ENCODE peak calls at places on chromosomes 12 and 14, in six cellular contexts. One of them, this sample, is unnamed.

GRCh38 chr12:46808317-46808716 is 17.5 kb downstream of the SLC38A4 start:
- DNase-seq in fibroblast of mammary gland: no peak
- DNase-seq in cardiac fibroblast: no peak
- DNase-seq in mucosa of descending colon: no peak
- DNase-seq in suprapubic skin: no peak
- DNase-seq in fibroblast of the aortic adventitia: no peak
- DNase-seq in this sample: no peak

GRCh38 chr14:96103560-96104460 is 64.6 kb downstream of the C14orf132 start:
- DNase-seq in fibroblast of mammary gland: no peak
- DNase-seq in cardiac fibroblast: no peak
- DNase-seq in mucosa of descending colon: no peak
- DNase-seq in suprapubic skin: peak
- DNase-seq in fibroblast of the aortic adventitia: no peak
- DNase-seq in this sample: no peak

GRCh38 chr12:67515679-67516363 is 132.7 kb upstream of the DYRK2 start:
- DNase-seq in fibroblast of mammary gland: no peak
- DNase-seq in cardiac fibroblast: peak
- DNase-seq in mucosa of descending colon: no peak
- DNase-seq in suprapubic skin: no peak
- DNase-seq in fibroblast of the aortic adventitia: no peak
- DNase-seq in this sample: no peak

GRCh38 chr12:57627504-57628279 is 5.3 kb downstream of the B4GALNT1 start:
- DNase-seq in fibroblast of mammary gland: no peak
- DNase-seq in cardiac fibroblast: no peak
- DNase-seq in mucosa of descending colon: no peak
- DNase-seq in suprapubic skin: peak
- DNase-seq in fibroblast of the aortic adventitia: no peak
- DNase-seq in this sample: peak

GRCh38 chr14:72692678-72693077 is 201.2 kb downstream of the DPF3 start:
- DNase-seq in fibroblast of mammary gland: no peak
- DNase-seq in cardiac fibroblast: peak
- DNase-seq in mucosa of descending colon: no peak
- DNase-seq in suprapubic skin: no peak
- DNase-seq in fibroblast of the aortic adventitia: no peak
- DNase-seq in this sample: peak

GRCh38 chr12:121581681-121582439 is 1.0 kb upstream of the KDM2B start:
- DNase-seq in fibroblast of mammary gland: peak
- DNase-seq in cardiac fibroblast: peak
- DNase-seq in mucosa of descending colon: no peak
- DNase-seq in suprapubic skin: no peak
- DNase-seq in fibroblast of the aortic adventitia: peak
- DNase-seq in this sample: no peak

GRCh38 chr12:24133385-24133784 is 183.9 kb upstream of the SOX5 start:
- DNase-seq in fibroblast of mammary gland: no peak
- DNase-seq in cardiac fibroblast: no peak
- DNase-seq in mucosa of descending colon: no peak
- DNase-seq in suprapubic skin: no peak
- DNase-seq in fibroblast of the aortic adventitia: no peak
- DNase-seq in this sample: no peak

GRCh38 chr12:21697829-21698630 is 40.4 kb upstream of the LDHB start:
- DNase-seq in fibroblast of mammary gland: peak
- DNase-seq in cardiac fibroblast: peak
- DNase-seq in mucosa of descending colon: no peak
- DNase-seq in suprapubic skin: no peak
- DNase-seq in fibroblast of the aortic adventitia: peak
- DNase-seq in this sample: no peak

GRCh38 chr12:107568718-107569117 is 116.9 kb upstream of the PWP1 start:
- DNase-seq in fibroblast of mammary gland: peak
- DNase-seq in cardiac fibroblast: no peak
- DNase-seq in mucosa of descending colon: no peak
- DNase-seq in suprapubic skin: no peak
- DNase-seq in fibroblast of the aortic adventitia: peak
- DNase-seq in this sample: no peak

GRCh38 chr12:26122681-26123481 is 2.0 kb downstream of the BHLHE41 start:
- DNase-seq in fibroblast of mammary gland: peak
- DNase-seq in cardiac fibroblast: peak
- DNase-seq in mucosa of descending colon: peak
- DNase-seq in suprapubic skin: peak
- DNase-seq in fibroblast of the aortic adventitia: peak
- DNase-seq in this sample: peak
- TF ChIP-seq CTCF in fibroblast of mammary gland: peak
- TF ChIP-seq CTCF in cardiac fibroblast: peak
- TF ChIP-seq CTCF in mucosa of descending colon: peak
- TF ChIP-seq CTCF in suprapubic skin: no peak
- TF ChIP-seq CTCF in fibroblast of the aortic adventitia: peak
- TF ChIP-seq CTCF in this sample: peak

GRCh38 chr12:49088190-49088931 is 6.2 kb downstream of the DHH start:
- DNase-seq in fibroblast of mammary gland: peak
- DNase-seq in cardiac fibroblast: peak
- DNase-seq in mucosa of descending colon: peak
- DNase-seq in suprapubic skin: peak
- DNase-seq in fibroblast of the aortic adventitia: peak
- DNase-seq in this sample: peak

GRCh38 chr12:49091056-49091835 is 3.4 kb downstream of the DHH start:
- DNase-seq in fibroblast of mammary gland: no peak
- DNase-seq in cardiac fibroblast: no peak
- DNase-seq in mucosa of descending colon: no peak
- DNase-seq in suprapubic skin: no peak
- DNase-seq in fibroblast of the aortic adventitia: no peak
- DNase-seq in this sample: no peak

GRCh38 chr12:49091836-49092085 is 2.8 kb downstream of the DHH start:
- DNase-seq in fibroblast of mammary gland: no peak
- DNase-seq in cardiac fibroblast: no peak
- DNase-seq in mucosa of descending colon: no peak
- DNase-seq in suprapubic skin: no peak
- DNase-seq in fibroblast of the aortic adventitia: no peak
- DNase-seq in this sample: no peak

GRCh38 chr12:49088932-49089330 is 5.7 kb downstream of the DHH start:
- DNase-seq in fibroblast of mammary gland: no peak
- DNase-seq in cardiac fibroblast: no peak
- DNase-seq in mucosa of descending colon: no peak
- DNase-seq in suprapubic skin: no peak
- DNase-seq in fibroblast of the aortic adventitia: no peak
- DNase-seq in this sample: no peak

GRCh38 chr12:49089831-49090773 is 4.5 kb downstream of the DHH start:
- DNase-seq in fibroblast of mammary gland: peak
- DNase-seq in cardiac fibroblast: peak
- DNase-seq in mucosa of descending colon: no peak
- DNase-seq in suprapubic skin: no peak
- DNase-seq in fibroblast of the aortic adventitia: peak
- DNase-seq in this sample: no peak
- TF ChIP-seq CTCF in fibroblast of mammary gland: no peak
- TF ChIP-seq CTCF in cardiac fibroblast: peak
- TF ChIP-seq CTCF in mucosa of descending colon: no peak
- TF ChIP-seq CTCF in suprapubic skin: no peak
- TF ChIP-seq CTCF in fibroblast of the aortic adventitia: peak
- TF ChIP-seq CTCF in this sample: peak

DNA sequence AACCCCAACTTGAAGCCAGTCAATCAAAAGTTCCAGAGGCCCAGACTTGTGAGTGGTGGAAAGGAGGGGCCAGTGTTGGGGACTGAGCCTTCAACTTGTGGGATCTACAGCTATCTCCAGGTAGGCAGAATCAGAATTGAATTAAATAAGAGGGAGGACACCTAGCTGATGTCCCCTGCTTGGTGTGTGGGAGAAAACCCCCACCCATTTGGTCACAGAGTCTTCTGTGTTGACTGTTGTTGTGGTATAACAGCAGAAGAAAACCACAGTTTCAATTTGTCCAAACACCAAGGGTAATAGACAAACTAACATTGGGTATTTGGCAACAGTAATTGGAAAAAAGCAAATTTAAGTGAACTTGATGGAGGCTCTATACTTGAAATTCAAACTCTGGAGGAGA is 3.4 kb upstream of the GCH1 start:
- DNase-seq in fibroblast of mammary gland: no peak
- DNase-seq in cardiac fibroblast: no peak
- DNase-seq in mucosa of descending colon: no peak
- DNase-seq in suprapubic skin: no peak
- DNase-seq in fibroblast of the aortic adventitia: no peak
- DNase-seq in this sample: no peak
- TF ChIP-seq CTCF in fibroblast of mammary gland: no peak
- TF ChIP-seq CTCF in cardiac fibroblast: no peak
- TF ChIP-seq CTCF in mucosa of descending colon: no peak
- TF ChIP-seq CTCF in suprapubic skin: no peak
- TF ChIP-seq CTCF in fibroblast of the aortic adventitia: no peak
- TF ChIP-seq CTCF in this sample: no peak

GRCh38 chr14:94412671-94413638 is 24.6 kb upstream of the SERPINA1 start:
- DNase-seq in fibroblast of mammary gland: no peak
- DNase-seq in cardiac fibroblast: peak
- DNase-seq in mucosa of descending colon: no peak
- DNase-seq in suprapubic skin: no peak
- DNase-seq in fibroblast of the aortic adventitia: peak
- DNase-seq in this sample: no peak
- TF ChIP-seq CTCF in fibroblast of mammary gland: peak
- TF ChIP-seq CTCF in cardiac fibroblast: peak
- TF ChIP-seq CTCF in mucosa of descending colon: no peak
- TF ChIP-seq CTCF in suprapubic skin: no peak
- TF ChIP-seq CTCF in fibroblast of the aortic adventitia: peak
- TF ChIP-seq CTCF in this sample: peak

This sample was measured in progenitor cell of endocrine pancreas.